ENCODE peak calls at places on chromosome 6, in six cellular contexts. M is H1, R is K562, V is GM12891, Z is GM12878, I is HepG2. W is an unnamed sample.

GRCh38 chr6:57434944-57435343 is 117.5 kb downstream of the PRIM2 start:
- DNase-seq in M (no peak), R (no peak), V (no peak), Z (no peak), I (no peak), W (no peak)

GRCh38 chr6:41901882-41902519 is 6.8 kb upstream of the USP49 start:
- DNase-seq in M (peak), R (peak), V (peak), Z (no peak), I (no peak), W (no peak)

GRCh38 chr6:111550953-111551352 is 54.7 kb downstream of the TRAF3IP2 start:
- DNase-seq in M (no peak), R (no peak), V (no peak), Z (no peak), I (no peak), W (no peak)

GRCh38 chr6:54801669-54802068 is 44.9 kb upstream of the FAM83B start:
- DNase-seq in M (no peak), R (no peak), V (no peak), Z (no peak), I (no peak), W (no peak)

GRCh38 chr6:84623956-84624680 is 140.3 kb downstream of the TBX18 start:
- DNase-seq in M (no peak), R (no peak), V (no peak), Z (no peak), I (no peak), W (no peak)

GRCh38 chr6:111230351-111231077 is 143.2 kb downstream of the SLC16A10 start:
- DNase-seq in M (no peak), R (no peak), V (no peak), Z (no peak), I (no peak), W (no peak)

GRCh38 chr6:125745281-125746018 is 4.0 kb upstream of the HEY2 start:
- DNase-seq in M (peak), R (no peak), V (no peak), Z (no peak), I (no peak), W (no peak)

GRCh38 chr6:43806041-43806757 is 36.2 kb downstream of the VEGFA start:
- DNase-seq in M (no peak), R (no peak), V (no peak), Z (no peak), I (peak), W (no peak)

GRCh38 chr6:105346052-105346451 is 56.8 kb downstream of the PREP start:
- DNase-seq in M (no peak), R (no peak), V (no peak), Z (no peak), I (peak), W (no peak)

GRCh38 chr6:164051427-164051826 is 636.9 kb downstream of the QKI start:
- DNase-seq in M (no peak), R (no peak), V (no peak), Z (no peak), I (no peak), W (no peak)

GRCh38 chr6:11710968-11711643 is 67.5 kb downstream of the ADTRP start:
- DNase-seq in M (no peak), R (no peak), V (no peak), Z (no peak), I (no peak), W (no peak)

GRCh38 chr6:1049900-1050299 is 262.0 kb upstream of the FOXQ1 start:
- DNase-seq in M (no peak), R (no peak), V (no peak), Z (no peak), I (no peak), W (no peak)

GRCh38 chr6:145891565-145891964 is 72.6 kb downstream of the SHPRH start:
- DNase-seq in M (no peak), R (no peak), V (no peak), Z (no peak), I (no peak), W (no peak)

GRCh38 chr6:149150999-149151398 is 166.5 kb upstream of the TAB2 start:
- DNase-seq in M (no peak), R (no peak), V (no peak), Z (no peak), I (no peak), W (no peak)

GRCh38 chr6:166466178-166467122 is 83.7 kb upstream of the MPC1 start:
- DNase-seq in M (no peak), R (no peak), V (no peak), Z (no peak), I (no peak), W (no peak)

GRCh38 chr6:22783921-22784320 is 214.6 kb downstream of the HDGFL1 start:
- DNase-seq in M (no peak), R (no peak), V (no peak), Z (no peak), I (no peak), W (no peak)

GRCh38 chr6:40888456-40888990 is 150.5 kb downstream of the UNC5CL start:
- DNase-seq in M (no peak), R (no peak), V (no peak), Z (no peak), I (no peak), W (no peak)

GRCh38 chr6:34301408-34301807 is 52.6 kb upstream of the SMIM29 start:
- DNase-seq in M (no peak), R (peak), V (no peak), Z (no peak), I (no peak), W (no peak)

GRCh38 chr6:42021847-42022754 is 28.2 kb upstream of the TAF8 start:
- DNase-seq in M (no peak), R (no peak), V (no peak), Z (no peak), I (no peak), W (no peak)

GRCh38 chr6:95099410-95099809 is 477.9 kb upstream of the MANEA start:
- DNase-seq in M (no peak), R (no peak), V (no peak), Z (no peak), I (no peak), W (no peak)

GRCh38 chr6:105608711-105609374 is 206.0 kb upstream of the PREP start:
- DNase-seq in M (no peak), R (no peak), V (no peak), Z (no peak), I (peak), W (no peak)

GRCh38 chr6:150584596-150584995 is 15.1 kb upstream of the PLEKHG1 start:
- DNase-seq in M (no peak), R (no peak), V (no peak), Z (no peak), I (no peak), W (no peak)

GRCh38 chr6:1311400-1312192 is at the start of gene FOXQ1:
- DNase-seq in M (peak), R (no peak), V (peak), Z (no peak), I (peak), W (peak)

GRCh38 chr6:106113256-106113954 is 27.3 kb downstream of the PRDM1 start:
- DNase-seq in M (no peak), R (no peak), V (no peak), Z (no peak), I (no peak), W (no peak)

GRCh38 chr6:127776320-127776719 is 124.5 kb downstream of the THEMIS start:
- DNase-seq in M (no peak), R (no peak), V (no peak), Z (no peak), I (no peak), W (no peak)

GRCh38 chr6:1536526-1537429 is 72.9 kb upstream of the FOXC1 start:
- DNase-seq in M (no peak), R (no peak), V (no peak), Z (no peak), I (no peak), W (no peak)

GRCh38 chr6:119028106-119028505 is 50.4 kb downstream of the FAM184A start:
- DNase-seq in M (no peak), R (no peak), V (no peak), Z (no peak), I (no peak), W (no peak)

GRCh38 chr6:88048556-88048955 is 915 bp downstream of the SPACA1 start:
- DNase-seq in M (no peak), R (no peak), V (no peak), Z (no peak), I (no peak), W (no peak)

GRCh38 chr6:134714113-134714512 is 235.8 kb downstream of the ALDH8A1 start:
- DNase-seq in M (no peak), R (no peak), V (no peak), Z (no peak), I (no peak), W (no peak)

GRCh38 chr6:14211596-14211961 is 94.0 kb downstream of the CD83 start:
- DNase-seq in M (no peak), R (peak), V (peak), Z (no peak), I (peak), W (peak)

GRCh38 chr6:12890171-12890790 is 173.7 kb downstream of the PHACTR1 start:
- DNase-seq in M (peak), R (peak), V (no peak), Z (no peak), I (peak), W (no peak)

GRCh38 chr6:87925373-87926060 is 122.1 kb upstream of the SPACA1 start:
- DNase-seq in M (no peak), R (no peak), V (no peak), Z (peak), I (no peak), W (peak)

GRCh38 chr6:166364480-166364879 is 18.3 kb downstream of the MPC1 start:
- DNase-seq in M (no peak), R (no peak), V (no peak), Z (no peak), I (no peak), W (no peak)

GRCh38 chr6:112145080-112145573 is 57.7 kb downstream of the FAM229B start:
- DNase-seq in M (no peak), R (peak), V (no peak), Z (no peak), I (peak), W (no peak)

GRCh38 chr6:112029045-112029822 is 24.7 kb upstream of the CCN6 start:
- DNase-seq in M (peak), R (peak), V (no peak), Z (no peak), I (peak), W (no peak)

GRCh38 chr6:78489874-78490273 is 377.5 kb upstream of the IRAK1BP1 start:
- DNase-seq in M (no peak), R (no peak), V (no peak), Z (no peak), I (no peak), W (no peak)
- TF ChIP-seq TAF1 in M (no peak), R (no peak), V (no peak), Z (no peak), I (no peak), W (no peak)

GRCh38 chr6:131980791-131981623 is 29.8 kb upstream of the CCN2 start:
- DNase-seq in M (no peak), R (no peak), V (no peak), Z (no peak), I (peak), W (no peak)
- TF ChIP-seq POLR2A in M (no peak), R (no peak), V (no peak), Z (no peak), I (peak), W (no peak)

GRCh38 chr6:156509496-156509895 is 267.7 kb upstream of the ARID1B start:
- DNase-seq in M (no peak), R (no peak), V (no peak), Z (no peak), I (no peak), W (no peak)

GRCh38 chr6:156508923-156509322 is 268.3 kb upstream of the ARID1B start:
- DNase-seq in M (no peak), R (no peak), V (no peak), Z (no peak), I (no peak), W (no peak)

GRCh38 chr6:156510242-156510641 is 266.9 kb upstream of the ARID1B start:
- DNase-seq in M (no peak), R (no peak), V (no peak), Z (no peak), I (no peak), W (no peak)

GRCh38 chr6:156511570-156511969 is 265.6 kb upstream of the ARID1B start:
- DNase-seq in M (no peak), R (no peak), V (no peak), Z (no peak), I (no peak), W (no peak)

GRCh38 chr6:156511051-156511450 is 266.1 kb upstream of the ARID1B start:
- DNase-seq in M (no peak), R (no peak), V (no peak), Z (no peak), I (no peak), W (no peak)
- TF ChIP-seq POLR2AphosphoS5 in M (no peak), R (no peak), V (no peak), Z (no peak), I (no peak), W (no peak)

GRCh38 chr6:15716889-15717288 is 54.1 kb upstream of the DTNBP1 start:
- DNase-seq in M (no peak), R (no peak), V (no peak), Z (no peak), I (no peak), W (no peak)

GRCh38 chr6:15713325-15713724 is 50.5 kb upstream of the DTNBP1 start:
- DNase-seq in M (no peak), R (no peak), V (no peak), Z (no peak), I (no peak), W (no peak)

GRCh38 chr6:15714658-15715057 is 51.8 kb upstream of the DTNBP1 start:
- DNase-seq in M (no peak), R (no peak), V (no peak), Z (no peak), I (no peak), W (no peak)

GRCh38 chr6:15715851-15716250 is 53.0 kb upstream of the DTNBP1 start:
- DNase-seq in M (no peak), R (no peak), V (no peak), Z (no peak), I (no peak), W (no peak)

DNA sequence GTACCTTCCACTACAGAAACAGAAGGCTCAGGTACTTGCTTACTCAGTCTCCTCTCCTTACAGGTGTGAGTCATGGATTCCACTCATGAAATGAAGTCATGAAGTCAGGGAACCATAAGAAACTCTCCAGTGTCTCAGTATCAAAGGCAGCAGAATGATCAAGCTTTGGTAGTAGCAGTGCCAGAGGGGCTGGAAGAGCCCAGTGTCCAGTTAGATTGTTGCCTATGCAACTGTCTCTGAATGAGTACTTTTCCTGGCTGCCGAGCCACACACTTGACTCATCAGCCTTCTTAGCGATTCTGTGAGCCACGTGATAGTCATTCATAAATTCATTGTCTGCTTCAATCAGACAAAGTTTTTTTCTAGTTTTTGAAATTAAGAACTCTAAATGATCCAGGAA is 52.2 kb upstream of the DTNBP1 start:
- DNase-seq in M (no peak), R (no peak), V (no peak), Z (no peak), I (no peak), W (no peak)
- TF ChIP-seq TAF1 in M (no peak), R (no peak), V (no peak), Z (no peak), I (no peak), W (no peak)

GRCh38 chr6:5257400-5257799 is 3.4 kb downstream of the LYRM4 start:
- DNase-seq in M (no peak), R (no peak), V (no peak), Z (no peak), I (no peak), W (no peak)

GRCh38 chr6:5259428-5259827 is 1.3 kb downstream of the LYRM4 start:
- DNase-seq in M (no peak), R (no peak), V (no peak), Z (no peak), I (no peak), W (no peak)

GRCh38 chr6:5261545-5262109 is 314 bp downstream of the FARS2 start:
- DNase-seq in M (no peak), R (peak), V (no peak), Z (no peak), I (no peak), W (no peak)

GRCh38 chr6:5260111-5260620 is 584 bp downstream of the LYRM4 start:
- DNase-seq in M (no peak), R (peak), V (peak), Z (no peak), I (peak), W (peak)

DNA sequence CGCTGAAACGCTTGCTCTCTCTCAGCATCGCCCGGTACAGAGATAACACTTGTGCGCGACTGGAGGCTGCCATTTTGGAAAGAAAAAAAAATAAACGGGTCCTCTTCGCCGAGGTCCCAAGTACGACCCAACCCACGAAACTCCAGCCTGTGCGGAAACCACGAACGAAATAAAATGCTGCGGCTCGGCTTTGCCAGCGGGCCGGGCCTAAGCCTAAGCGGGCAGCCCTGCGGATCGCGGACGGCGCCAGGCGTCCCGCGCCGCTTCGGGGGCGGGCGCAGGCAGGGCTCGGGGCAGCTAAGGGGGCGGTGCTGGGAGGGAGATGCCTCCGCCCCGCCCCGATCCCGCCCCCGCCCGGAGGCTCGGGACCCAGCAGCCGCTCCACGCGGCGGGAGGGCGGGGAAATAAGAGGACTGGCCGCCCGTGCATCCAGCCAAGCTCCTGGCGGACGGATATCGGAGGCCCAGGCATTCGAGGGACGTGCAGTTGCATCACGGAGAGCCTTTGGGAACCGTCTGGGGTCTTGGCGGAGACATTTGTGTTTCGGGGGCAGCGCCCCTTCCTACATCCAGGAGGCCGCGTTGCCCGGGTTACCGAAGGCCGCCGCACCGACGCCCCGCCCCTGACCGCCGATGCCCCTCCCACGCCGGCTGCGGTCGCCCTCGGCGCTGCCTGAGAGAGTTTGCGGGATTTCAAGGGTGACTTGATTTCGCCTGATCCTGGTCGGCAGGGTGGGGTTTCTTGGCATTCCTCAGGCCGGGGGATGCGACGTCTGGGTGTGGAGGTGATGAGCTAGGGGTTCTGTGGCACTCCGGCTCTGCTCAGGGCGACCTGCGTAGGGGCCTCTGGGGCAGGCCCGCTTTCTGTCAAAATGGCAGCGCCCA is at the start of the genes FARS2 and LYRM4:
- DNase-seq in M (peak), R (peak), V (peak), Z (no peak), I (peak), W (peak)
- TF ChIP-seq POLR2A in M (peak), R (peak), V (peak), Z (peak), I (peak), W (peak)

GRCh38 chr6:53055873-53056272 is 9.3 kb upstream of the FBXO9 start:
- DNase-seq in M (no peak), R (no peak), V (no peak), Z (no peak), I (peak), W (no peak)
- TF ChIP-seq POLR2AphosphoS5 in M (no peak), R (no peak), V (no peak), Z (no peak), I (no peak), W (no peak)

DNA sequence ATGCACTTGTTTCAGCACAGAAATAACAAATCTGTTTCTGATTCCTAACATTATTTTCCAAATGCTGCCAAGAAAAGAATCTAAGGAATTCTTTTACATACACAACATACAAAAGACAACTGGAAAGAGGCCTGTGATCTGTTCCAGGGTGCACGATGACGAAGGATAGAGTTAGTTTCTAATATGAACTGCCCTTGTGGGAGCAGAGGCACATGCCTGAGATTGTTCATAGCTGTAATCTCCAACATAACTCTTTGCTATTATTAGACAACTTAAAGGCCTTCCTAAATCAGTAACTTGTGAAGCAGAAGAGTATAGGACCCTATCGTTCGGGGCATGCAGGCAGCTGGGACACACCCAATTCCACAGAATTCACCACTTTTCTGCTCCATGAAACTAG is 41.2 kb upstream of the NHSL1 start:
- DNase-seq in M (no peak), R (no peak), V (no peak), Z (no peak), I (no peak), W (no peak)
- TF ChIP-seq TAF1 in M (no peak), R (no peak), V (no peak), Z (no peak), I (no peak), W (no peak)

GRCh38 chr6:121187833-121188200 is 146.5 kb downstream of the TBC1D32 start:
- DNase-seq in M (no peak), R (no peak), V (no peak), Z (no peak), I (no peak), W (no peak)
- TF ChIP-seq POLR2A in M (no peak), R (no peak), V (no peak), Z (no peak), I (no peak), W (no peak)

DNA sequence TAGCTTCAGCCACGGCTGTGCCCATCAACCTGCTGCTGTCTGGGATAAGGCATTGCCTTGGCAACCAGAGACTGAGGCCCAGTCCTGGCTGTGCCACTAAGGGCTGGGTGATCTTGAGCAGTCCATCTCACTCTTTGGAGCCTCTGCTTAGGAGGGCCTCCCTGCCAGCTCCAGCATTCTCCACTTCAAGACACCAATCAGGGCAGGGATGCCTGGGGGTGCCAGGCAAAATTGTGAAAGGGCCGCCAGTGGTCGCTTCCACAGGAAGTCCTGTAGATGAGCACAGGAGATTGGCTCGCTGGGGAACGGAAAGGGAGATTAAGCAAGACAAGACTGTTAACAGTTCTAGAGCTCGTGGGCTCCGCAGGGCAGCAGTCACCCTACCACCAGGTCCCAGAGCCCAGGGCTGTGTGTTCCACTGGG is at the start of gene RAB44:
- DNase-seq in M (no peak), R (no peak), V (no peak), Z (no peak), I (no peak), W (no peak)
- TF ChIP-seq POLR2AphosphoS5 in M (no peak), R (no peak), V (no peak), Z (no peak), I (no peak), W (no peak)

GRCh38 chr6:47967843-47968242 is 143.2 kb downstream of the PTCHD4 start:
- DNase-seq in M (no peak), R (no peak), V (no peak), Z (no peak), I (no peak), W (no peak)
- TF ChIP-seq TAF1 in M (no peak), R (no peak), V (no peak), Z (no peak), I (no peak), W (no peak)

W was measured in GM12892.